ENCODE peak calls at places on chromosomes 1 and 21, in ten cellular contexts. D is cardiac fibroblast; M is K562; X is fibroblast of mammary gland; S is body of pancreas; L is lung; B is naive thymus-derived CD4-positive, alpha-beta T cell; R is endodermal cell; V is neural progenitor cell; C is mesenchymal stem cell. F is an unnamed sample.

GRCh38 chr1:232978091-232978634 is 27.8 kb downstream of the NTPCR start:
- DNase-seq in D (peak; percentile 47), M (no peak), X (no peak), S (no peak), L (no peak), B (no peak), R (no peak), V (no peak), C (peak; percentile 25), F (no peak)

GRCh38 chr1:199282910-199283309 is 644.1 kb downstream of the PTPRC start:
- DNase-seq in D (no peak), M (no peak), X (no peak), S (no peak), L (no peak), B (no peak), R (no peak), V (no peak), C (peak; percentile 50), F (no peak)

GRCh38 chr1:185693654-185694053 is 40.5 kb upstream of the HMCN1 start:
- DNase-seq in D (no peak), M (no peak), X (no peak), S (no peak), L (no peak), B (no peak), R (no peak), V (no peak), C (no peak), F (no peak)

GRCh38 chr1:71762514-71763255 is 519.7 kb downstream of the NEGR1 start:
- DNase-seq in D (no peak), M (no peak), X (no peak), S (no peak), L (no peak), B (no peak), R (no peak), V (no peak), C (no peak), F (no peak)

GRCh38 chr1:53391982-53392381 is 64.1 kb upstream of the LRP8 start:
- DNase-seq in D (no peak), M (no peak), X (peak; percentile 40), S (no peak), L (no peak), B (no peak), R (no peak), V (no peak), C (no peak), F (no peak)

GRCh38 chr21:36122977-36123376 is 11.9 kb upstream of the CBR3 start:
- DNase-seq in D (no peak), M (no peak), X (no peak), S (no peak), L (no peak), B (no peak), R (no peak), V (no peak), C (no peak), F (no peak)

GRCh38 chr1:110464340-110464739 is 13.4 kb downstream of the PROK1 start:
- DNase-seq in D (peak; percentile 53), M (no peak), X (peak; percentile 67), S (no peak), L (no peak), B (no peak), R (no peak), V (no peak), C (peak; percentile 50), F (no peak)

GRCh38 chr1:245045087-245045881 is 109.5 kb upstream of the KIF26B start:
- DNase-seq in D (peak; percentile 31), M (no peak), X (peak; percentile 42), S (peak; percentile 56), L (no peak), B (no peak), R (peak; percentile 67), V (peak; percentile 33), C (no peak), F (peak; percentile 84)

GRCh38 chr1:8004803-8005573 is 21.1 kb downstream of the ERRFI1 start:
- DNase-seq in D (peak; percentile 99), M (peak; percentile 65), X (peak; percentile 100), S (peak; percentile 67), L (peak; percentile 78), B (no peak), R (peak; percentile 84), V (no peak), C (peak; percentile 97), F (peak; percentile 41)

GRCh38 chr1:55040083-55040952 is 970 bp downstream of the PCSK9 start:
- DNase-seq in D (no peak), M (peak; percentile 27), X (no peak), S (peak; percentile 61), L (no peak), B (no peak), R (peak; percentile 68), V (peak; percentile 51), C (no peak), F (peak; percentile 42)

GRCh38 chr21:26079376-26079775 is 91.2 kb downstream of the APP start:
- DNase-seq in D (no peak), M (no peak), X (no peak), S (no peak), L (no peak), B (no peak), R (no peak), V (no peak), C (no peak), F (no peak)
- H3K4me3 ChIP-seq in D (no peak overlapping the region), M (no peak overlapping the region), X (no peak overlapping the region), S (no peak overlapping the region), L (no peak overlapping the region), B (no peak overlapping the region), R (no peak overlapping the region), V (no peak overlapping the region), C (no peak overlapping the region), F (no peak overlapping the region)

DNA sequence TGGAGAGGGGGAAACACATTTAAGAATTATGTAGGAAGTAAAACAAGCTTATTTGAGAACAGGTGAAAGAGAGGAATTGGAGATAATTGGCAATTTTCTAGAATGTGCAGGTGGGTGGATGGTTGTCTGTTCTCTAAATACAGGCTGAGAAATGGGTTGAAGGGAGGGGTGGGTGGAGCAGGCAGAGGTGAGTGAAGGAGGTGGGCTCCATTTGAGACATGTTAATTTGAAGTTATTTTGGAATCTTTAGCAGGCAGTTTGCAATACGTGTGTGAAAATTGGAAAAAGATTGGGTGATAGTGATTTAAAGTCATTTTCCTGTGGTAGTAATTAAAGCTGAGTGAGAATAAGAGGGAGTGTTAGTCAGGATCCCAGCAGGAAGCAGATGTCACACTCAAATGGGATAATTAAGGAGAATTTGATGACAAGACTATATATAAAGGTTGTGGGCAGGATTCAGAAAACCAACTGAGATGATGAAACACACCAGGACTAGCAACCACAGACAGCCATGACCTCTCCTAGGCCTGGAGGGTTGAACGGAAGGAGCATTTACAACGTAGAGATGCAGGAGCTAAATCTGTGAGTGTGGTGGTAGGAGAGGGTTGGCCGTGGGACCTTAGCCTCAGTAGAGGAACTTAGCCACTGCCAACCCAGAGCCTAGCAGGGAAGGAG is 40.6 kb downstream of the CHRM3 start:
- DNase-seq in D (no peak), M (no peak), X (no peak), S (no peak), L (no peak), B (no peak), R (no peak), V (no peak), C (no peak), F (no peak)
- H3K4me3 ChIP-seq in D (no peak overlapping the region), M (no peak overlapping the region), X (no peak overlapping the region), S (no peak overlapping the region), L (no peak overlapping the region), B (no peak overlapping the region), R (no peak overlapping the region), V (no peak overlapping the region), C (no peak overlapping the region), F (no peak overlapping the region)

GRCh38 chr1:119327436-119328155 is 41.0 kb upstream of the HAO2 start:
- DNase-seq in D (peak; percentile 29), M (no peak), X (peak; percentile 37), S (no peak), L (no peak), B (no peak), R (peak; percentile 87), V (peak; percentile 67), C (peak; percentile 38), F (peak; percentile 49)

GRCh38 chr1:119329521-119329920 is 39.1 kb upstream of the HAO2 start:
- DNase-seq in D (no peak), M (no peak), X (no peak), S (no peak), L (no peak), B (no peak), R (no peak), V (no peak), C (no peak), F (no peak)

GRCh38 chr1:119324198-119324597 is 44.4 kb upstream of the HAO2 start:
- DNase-seq in D (no peak), M (no peak), X (no peak), S (no peak), L (no peak), B (no peak), R (no peak), V (no peak), C (no peak), F (no peak)

GRCh38 chr1:119326251-119326650 is 42.3 kb upstream of the HAO2 start:
- DNase-seq in D (no peak), M (no peak), X (no peak), S (no peak), L (no peak), B (no peak), R (peak; percentile 57), V (no peak), C (no peak), F (no peak)

GRCh38 chr1:119327066-119327435 is 41.5 kb upstream of the HAO2 start:
- DNase-seq in D (no peak), M (no peak), X (no peak), S (no peak), L (no peak), B (no peak), R (peak; percentile 92), V (peak; percentile 61), C (peak; percentile 10), F (no peak)
- H3K4me3 ChIP-seq in D (peak overlapping the region; percentile 3), M (no peak overlapping the region), X (peak overlapping the region; percentile 25), S (no peak overlapping the region), L (no peak overlapping the region), B (peak overlapping the region; percentile 61), R (peak overlapping the region; percentile 74), V (peak overlapping the region; percentile 53), C (peak overlapping the region; percentile 42), F (peak overlapping the region; percentile 29)

GRCh38 chr1:83694449-83694848 is 304.5 kb downstream of the TTLL7 start:
- DNase-seq in D (no peak), M (no peak), X (no peak), S (no peak), L (no peak), B (no peak), R (peak; percentile 59), V (peak; percentile 61), C (no peak), F (no peak)

GRCh38 chr1:83692524-83693336 is 306.2 kb downstream of the TTLL7 start:
- DNase-seq in D (peak; percentile 25), M (no peak), X (no peak), S (peak; percentile 32), L (no peak), B (no peak), R (peak; percentile 94), V (peak; percentile 84), C (peak; percentile 65), F (no peak)

GRCh38 chr1:83689900-83690868 is 308.7 kb downstream of the TTLL7 start:
- DNase-seq in D (no peak), M (no peak), X (no peak), S (no peak), L (no peak), B (no peak), R (no peak), V (no peak), C (no peak), F (no peak)

GRCh38 chr1:83697220-83697619 is 301.7 kb downstream of the TTLL7 start:
- DNase-seq in D (no peak), M (no peak), X (no peak), S (no peak), L (no peak), B (no peak), R (no peak), V (no peak), C (no peak), F (no peak)

GRCh38 chr1:83693409-83694126 is 305.4 kb downstream of the TTLL7 start:
- DNase-seq in D (peak; percentile 12), M (no peak), X (no peak), S (no peak), L (no peak), B (no peak), R (peak; percentile 70), V (peak; percentile 77), C (peak; percentile 44), F (no peak)
- H3K4me3 ChIP-seq in D (no peak overlapping the region), M (no peak overlapping the region), X (no peak overlapping the region), S (no peak overlapping the region), L (no peak overlapping the region), B (no peak overlapping the region), R (peak overlapping the region; percentile 46), V (peak overlapping the region; percentile 23), C (no peak overlapping the region), F (no peak overlapping the region)